ENCODE peak calls at places on chromosome 4, in ten cellular contexts. One of them, this sample, is unnamed.

GRCh38 chr4:38856046-38856445 is 571 bp downstream of the TLR6 start:
- DNase-seq in kidney: no peak
- DNase-seq in A549: no peak
- DNase-seq in GM20000: no peak
- DNase-seq in ovary: no peak
- DNase-seq in WERI-Rb-1: no peak
- DNase-seq in CD4-positive, alpha-beta T cell: no peak
- DNase-seq in lower leg skin: no peak
- DNase-seq in GM10248: no peak
- DNase-seq in choroid plexus epithelial cell: no peak
- DNase-seq in this sample: no peak

GRCh38 chr4:21470531-21470930 is 478.0 kb downstream of the KCNIP4 start:
- DNase-seq in kidney: no peak
- DNase-seq in A549: no peak
- DNase-seq in GM20000: no peak
- DNase-seq in ovary: no peak
- DNase-seq in WERI-Rb-1: peak; percentile 16
- DNase-seq in CD4-positive, alpha-beta T cell: no peak
- DNase-seq in lower leg skin: no peak
- DNase-seq in GM10248: no peak
- DNase-seq in choroid plexus epithelial cell: peak; percentile 83
- DNase-seq in this sample: no peak

GRCh38 chr4:76681996-76682395 is 215.9 kb downstream of the SOWAHB start:
- DNase-seq in kidney: no peak
- DNase-seq in A549: no peak
- DNase-seq in GM20000: no peak
- DNase-seq in ovary: no peak
- DNase-seq in WERI-Rb-1: no peak
- DNase-seq in CD4-positive, alpha-beta T cell: no peak
- DNase-seq in lower leg skin: no peak
- DNase-seq in GM10248: no peak
- DNase-seq in choroid plexus epithelial cell: no peak
- DNase-seq in this sample: no peak

GRCh38 chr4:162981823-162982222 is 184.9 kb downstream of the NAF1 start:
- DNase-seq in kidney: no peak
- DNase-seq in A549: no peak
- DNase-seq in GM20000: no peak
- DNase-seq in ovary: no peak
- DNase-seq in WERI-Rb-1: no peak
- DNase-seq in CD4-positive, alpha-beta T cell: no peak
- DNase-seq in lower leg skin: no peak
- DNase-seq in GM10248: no peak
- DNase-seq in choroid plexus epithelial cell: no peak
- DNase-seq in this sample: no peak

GRCh38 chr4:151719045-151719743 is 41.6 kb downstream of the GATB start:
- DNase-seq in kidney: no peak
- DNase-seq in A549: no peak
- DNase-seq in GM20000: no peak
- DNase-seq in ovary: no peak
- DNase-seq in WERI-Rb-1: no peak
- DNase-seq in CD4-positive, alpha-beta T cell: no peak
- DNase-seq in lower leg skin: no peak
- DNase-seq in GM10248: no peak
- DNase-seq in choroid plexus epithelial cell: peak; percentile 69
- DNase-seq in this sample: no peak

GRCh38 chr4:139617702-139618490 is 47.7 kb upstream of the MGST2 start:
- DNase-seq in kidney: no peak
- DNase-seq in A549: no peak
- DNase-seq in GM20000: no peak
- DNase-seq in ovary: no peak
- DNase-seq in WERI-Rb-1: no peak
- DNase-seq in CD4-positive, alpha-beta T cell: no peak
- DNase-seq in lower leg skin: no peak
- DNase-seq in GM10248: no peak
- DNase-seq in choroid plexus epithelial cell: peak; percentile 38
- DNase-seq in this sample: no peak

GRCh38 chr4:88630756-88631155 is 38.5 kb downstream of the HERC3 start:
- DNase-seq in kidney: no peak
- DNase-seq in A549: peak; percentile 10
- DNase-seq in GM20000: no peak
- DNase-seq in ovary: no peak
- DNase-seq in WERI-Rb-1: no peak
- DNase-seq in CD4-positive, alpha-beta T cell: no peak
- DNase-seq in lower leg skin: no peak
- DNase-seq in GM10248: no peak
- DNase-seq in choroid plexus epithelial cell: peak; percentile 74
- DNase-seq in this sample: no peak

GRCh38 chr4:83132065-83132464 is 17.5 kb upstream of the PLAC8 start:
- DNase-seq in kidney: no peak
- DNase-seq in A549: no peak
- DNase-seq in GM20000: no peak
- DNase-seq in ovary: no peak
- DNase-seq in WERI-Rb-1: no peak
- DNase-seq in CD4-positive, alpha-beta T cell: no peak
- DNase-seq in lower leg skin: no peak
- DNase-seq in GM10248: no peak
- DNase-seq in choroid plexus epithelial cell: no peak
- DNase-seq in this sample: no peak

GRCh38 chr4:29927895-29928294 is 792.3 kb upstream of the PCDH7 start:
- DNase-seq in kidney: no peak
- DNase-seq in A549: no peak
- DNase-seq in GM20000: no peak
- DNase-seq in ovary: no peak
- DNase-seq in WERI-Rb-1: no peak
- DNase-seq in CD4-positive, alpha-beta T cell: no peak
- DNase-seq in lower leg skin: no peak
- DNase-seq in GM10248: no peak
- DNase-seq in choroid plexus epithelial cell: no peak
- DNase-seq in this sample: no peak

GRCh38 chr4:149630079-149630478 is 185.6 kb downstream of the IQCM start:
- DNase-seq in kidney: no peak
- DNase-seq in A549: no peak
- DNase-seq in GM20000: no peak
- DNase-seq in ovary: no peak
- DNase-seq in WERI-Rb-1: no peak
- DNase-seq in CD4-positive, alpha-beta T cell: no peak
- DNase-seq in lower leg skin: no peak
- DNase-seq in GM10248: no peak
- DNase-seq in choroid plexus epithelial cell: no peak
- DNase-seq in this sample: no peak

GRCh38 chr4:140052050-140052449 is 101.9 kb downstream of the MAML3 start:
- DNase-seq in kidney: no peak
- DNase-seq in A549: no peak
- DNase-seq in GM20000: peak; percentile 22
- DNase-seq in ovary: no peak
- DNase-seq in WERI-Rb-1: peak; percentile 68
- DNase-seq in CD4-positive, alpha-beta T cell: peak; percentile 12
- DNase-seq in lower leg skin: no peak
- DNase-seq in GM10248: peak; percentile 18
- DNase-seq in choroid plexus epithelial cell: peak; percentile 75
- DNase-seq in this sample: peak; percentile 61

GRCh38 chr4:87251104-87251503 is 30.7 kb upstream of the KLHL8 start:
- DNase-seq in kidney: no peak
- DNase-seq in A549: no peak
- DNase-seq in GM20000: no peak
- DNase-seq in ovary: no peak
- DNase-seq in WERI-Rb-1: no peak
- DNase-seq in CD4-positive, alpha-beta T cell: no peak
- DNase-seq in lower leg skin: no peak
- DNase-seq in GM10248: no peak
- DNase-seq in choroid plexus epithelial cell: no peak
- DNase-seq in this sample: no peak

GRCh38 chr4:84968936-84969335 is 2.4 kb upstream of the WDFY3 start:
- DNase-seq in kidney: no peak
- DNase-seq in A549: no peak
- DNase-seq in GM20000: no peak
- DNase-seq in ovary: no peak
- DNase-seq in WERI-Rb-1: no peak
- DNase-seq in CD4-positive, alpha-beta T cell: no peak
- DNase-seq in lower leg skin: no peak
- DNase-seq in GM10248: no peak
- DNase-seq in choroid plexus epithelial cell: no peak
- DNase-seq in this sample: no peak

GRCh38 chr4:17327587-17327986 is 184.3 kb downstream of the QDPR start:
- DNase-seq in kidney: no peak
- DNase-seq in A549: no peak
- DNase-seq in GM20000: no peak
- DNase-seq in ovary: no peak
- DNase-seq in WERI-Rb-1: no peak
- DNase-seq in CD4-positive, alpha-beta T cell: no peak
- DNase-seq in lower leg skin: no peak
- DNase-seq in GM10248: no peak
- DNase-seq in choroid plexus epithelial cell: no peak
- DNase-seq in this sample: no peak

GRCh38 chr4:111066887-111067286 is 444.0 kb upstream of the PITX2 start:
- DNase-seq in kidney: no peak
- DNase-seq in A549: no peak
- DNase-seq in GM20000: no peak
- DNase-seq in ovary: no peak
- DNase-seq in WERI-Rb-1: no peak
- DNase-seq in CD4-positive, alpha-beta T cell: no peak
- DNase-seq in lower leg skin: no peak
- DNase-seq in GM10248: no peak
- DNase-seq in choroid plexus epithelial cell: peak; percentile 10
- DNase-seq in this sample: no peak

GRCh38 chr4:2330119-2331042 is 68.5 kb upstream of the MXD4 start:
- DNase-seq in kidney: peak; percentile 45
- DNase-seq in A549: peak; percentile 36
- DNase-seq in GM20000: no peak
- DNase-seq in ovary: no peak
- DNase-seq in WERI-Rb-1: no peak
- DNase-seq in CD4-positive, alpha-beta T cell: no peak
- DNase-seq in lower leg skin: no peak
- DNase-seq in GM10248: no peak
- DNase-seq in choroid plexus epithelial cell: peak; percentile 87
- DNase-seq in this sample: no peak

DNA sequence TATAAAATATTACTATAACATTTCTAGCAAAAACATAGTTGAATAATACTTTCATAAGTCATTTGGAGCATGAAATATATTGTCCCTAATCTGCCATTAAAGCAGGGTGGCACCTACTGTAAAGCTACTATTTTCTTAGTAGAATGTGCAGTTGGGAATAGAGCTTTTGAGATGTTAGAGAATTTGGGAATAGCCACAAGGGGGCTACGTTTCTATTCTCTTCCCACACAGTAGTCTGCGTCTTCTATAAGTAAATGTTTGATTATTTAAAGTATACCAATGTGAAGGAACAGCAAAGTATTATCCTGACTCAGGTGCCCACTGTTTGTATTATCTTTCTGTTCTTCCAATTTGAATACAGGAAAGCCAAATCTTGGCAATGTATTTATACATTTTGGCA is 323.2 kb upstream of the GIMD1 start:
- DNase-seq in kidney: no peak
- DNase-seq in A549: no peak
- DNase-seq in GM20000: no peak
- DNase-seq in ovary: no peak
- DNase-seq in WERI-Rb-1: no peak
- DNase-seq in CD4-positive, alpha-beta T cell: no peak
- DNase-seq in lower leg skin: no peak
- DNase-seq in GM10248: no peak
- DNase-seq in choroid plexus epithelial cell: peak; percentile 59
- DNase-seq in this sample: no peak
- TF ChIP-seq CTCF in kidney: no peak
- TF ChIP-seq CTCF in A549: no peak
- TF ChIP-seq CTCF in GM20000: no peak
- TF ChIP-seq CTCF in ovary: no peak
- TF ChIP-seq CTCF in WERI-Rb-1: peak; percentile 36
- TF ChIP-seq CTCF in CD4-positive, alpha-beta T cell: no peak
- TF ChIP-seq CTCF in lower leg skin: no peak
- TF ChIP-seq CTCF in GM10248: no peak
- TF ChIP-seq CTCF in choroid plexus epithelial cell: peak; percentile 55
- TF ChIP-seq CTCF in this sample: no peak

DNA sequence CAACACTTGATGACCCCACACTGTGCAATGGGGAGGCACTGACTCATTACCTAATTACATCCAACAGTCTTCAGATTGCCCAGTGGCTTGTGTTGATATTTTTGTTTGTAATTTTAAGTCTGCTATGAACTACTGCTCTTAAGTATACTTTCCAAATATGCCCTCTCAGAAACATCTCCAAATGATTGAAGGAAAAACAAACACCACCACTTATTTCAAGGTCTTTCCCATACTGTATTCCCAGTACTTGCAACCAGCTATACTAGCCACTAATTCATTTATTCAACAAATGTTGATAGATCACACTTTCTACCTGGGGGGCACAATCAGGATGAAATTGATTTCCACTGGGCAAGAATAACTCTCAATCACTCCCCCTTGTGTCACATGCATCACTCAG is 302.2 kb upstream of the CPEB2 start:
- DNase-seq in kidney: no peak
- DNase-seq in A549: no peak
- DNase-seq in GM20000: no peak
- DNase-seq in ovary: no peak
- DNase-seq in WERI-Rb-1: no peak
- DNase-seq in CD4-positive, alpha-beta T cell: no peak
- DNase-seq in lower leg skin: no peak
- DNase-seq in GM10248: no peak
- DNase-seq in choroid plexus epithelial cell: no peak
- DNase-seq in this sample: no peak
- TF ChIP-seq CTCF in kidney: no peak
- TF ChIP-seq CTCF in A549: no peak
- TF ChIP-seq CTCF in GM20000: no peak
- TF ChIP-seq CTCF in ovary: no peak
- TF ChIP-seq CTCF in WERI-Rb-1: no peak
- TF ChIP-seq CTCF in CD4-positive, alpha-beta T cell: no peak
- TF ChIP-seq CTCF in lower leg skin: no peak
- TF ChIP-seq CTCF in GM10248: no peak
- TF ChIP-seq CTCF in choroid plexus epithelial cell: peak; percentile 10
- TF ChIP-seq CTCF in this sample: no peak

GRCh38 chr4:105709081-105709450 is 482 bp downstream of the GSTCD start:
- DNase-seq in kidney: no peak
- DNase-seq in A549: peak; percentile 3
- DNase-seq in GM20000: peak; percentile 36
- DNase-seq in ovary: no peak
- DNase-seq in WERI-Rb-1: peak; percentile 57
- DNase-seq in CD4-positive, alpha-beta T cell: no peak
- DNase-seq in lower leg skin: no peak
- DNase-seq in GM10248: no peak
- DNase-seq in choroid plexus epithelial cell: peak; percentile 9
- DNase-seq in this sample: no peak
- TF ChIP-seq CTCF in kidney: no peak
- TF ChIP-seq CTCF in A549: no peak
- TF ChIP-seq CTCF in GM20000: no peak
- TF ChIP-seq CTCF in ovary: no peak
- TF ChIP-seq CTCF in WERI-Rb-1: no peak
- TF ChIP-seq CTCF in CD4-positive, alpha-beta T cell: no peak
- TF ChIP-seq CTCF in lower leg skin: no peak
- TF ChIP-seq CTCF in GM10248: no peak
- TF ChIP-seq CTCF in choroid plexus epithelial cell: no peak
- TF ChIP-seq CTCF in this sample: no peak

DNA sequence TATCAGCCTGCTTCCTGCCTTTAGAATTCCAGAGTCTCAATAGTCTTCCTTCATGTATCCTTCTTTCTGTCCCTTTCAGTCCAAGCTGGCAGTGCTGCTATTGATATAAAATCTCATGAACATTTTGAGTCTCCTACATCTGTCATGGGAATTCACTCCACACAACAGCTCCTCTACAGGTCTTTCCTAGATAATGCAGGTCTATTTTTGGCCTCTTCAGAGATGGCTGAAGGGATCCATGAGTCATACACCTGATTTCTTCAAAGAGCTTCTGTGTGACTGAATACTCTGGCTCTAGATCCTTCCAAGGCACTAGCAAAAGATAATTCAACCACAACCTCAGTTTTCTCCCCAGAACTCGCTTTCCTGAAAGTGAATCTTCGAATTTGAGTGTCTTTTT is 115.4 kb downstream of the STPG2 start:
- DNase-seq in kidney: no peak
- DNase-seq in A549: peak; percentile 2
- DNase-seq in GM20000: no peak
- DNase-seq in ovary: no peak
- DNase-seq in WERI-Rb-1: no peak
- DNase-seq in CD4-positive, alpha-beta T cell: no peak
- DNase-seq in lower leg skin: no peak
- DNase-seq in GM10248: no peak
- DNase-seq in choroid plexus epithelial cell: peak; percentile 17
- DNase-seq in this sample: no peak
- TF ChIP-seq CTCF in kidney: no peak
- TF ChIP-seq CTCF in A549: no peak
- TF ChIP-seq CTCF in GM20000: no peak
- TF ChIP-seq CTCF in ovary: no peak
- TF ChIP-seq CTCF in WERI-Rb-1: peak; percentile 33
- TF ChIP-seq CTCF in CD4-positive, alpha-beta T cell: no peak
- TF ChIP-seq CTCF in lower leg skin: no peak
- TF ChIP-seq CTCF in GM10248: no peak
- TF ChIP-seq CTCF in choroid plexus epithelial cell: no peak
- TF ChIP-seq CTCF in this sample: no peak

This sample was measured in psoas muscle.